ENCODE peak calls at places on chromosome 11, in eight cellular contexts. B is stimulated activated CD4-positive, alpha-beta T cell treated with anti-CD3 and anti-CD28 coated beads, Interleukin-4, amount 100 ng/mL, for 48 hours; Q is HFF-Myc; O is putamen; I is RPMI7951; M is Calu3; Z is RWPE1; A is ecto neural progenitor cell. J is an unnamed sample.

GRCh38 chr11:12005476-12005875 is 3.0 kb downstream of the DKK3 start:
- DNase-seq in B (no peak), Q (no peak), O (no peak), I (peak; percentile 55), M (no peak), Z (no peak), A (no peak), J (no peak)

GRCh38 chr11:75524576-75525432 is 937 bp downstream of the GDPD5 start:
- DNase-seq in B (no peak), Q (no peak), O (no peak), I (peak; percentile 41), M (no peak), Z (no peak), A (peak; percentile 76), J (no peak)

GRCh38 chr11:121105851-121106250 is 4.8 kb downstream of the TECTA start:
- DNase-seq in B (no peak), Q (no peak), O (no peak), I (no peak), M (no peak), Z (no peak), A (no peak), J (no peak)

GRCh38 chr11:59556883-59557205 is 45.5 kb downstream of the OR4D9 start:
- DNase-seq in B (no peak), Q (no peak), O (no peak), I (peak; percentile 77), M (no peak), Z (no peak), A (peak; percentile 48), J (no peak)

GRCh38 chr11:105236631-105237030 is 97.1 kb upstream of the CARD18 start:
- DNase-seq in B (no peak), Q (peak; percentile 47), O (no peak), I (peak; percentile 42), M (no peak), Z (no peak), A (no peak), J (peak; percentile 56)

GRCh38 chr11:57359896-57360690 is 20.9 kb downstream of the PRG3 start:
- DNase-seq in B (no peak), Q (no peak), O (no peak), I (no peak), M (no peak), Z (no peak), A (no peak), J (no peak)

GRCh38 chr11:29127456-29127855 is 889.4 kb downstream of the KCNA4 start:
- DNase-seq in B (no peak), Q (no peak), O (no peak), I (no peak), M (no peak), Z (no peak), A (no peak), J (no peak)

GRCh38 chr11:35786918-35787557 is 124.5 kb downstream of the TRIM44 start:
- DNase-seq in B (no peak), Q (peak; percentile 47), O (no peak), I (peak; percentile 82), M (no peak), Z (no peak), A (no peak), J (no peak)

GRCh38 chr11:73478737-73479347 is 102.6 kb downstream of the RELT start:
- DNase-seq in B (no peak), Q (no peak), O (no peak), I (peak; percentile 49), M (peak; percentile 20), Z (peak; percentile 69), A (no peak), J (peak; percentile 23)

GRCh38 chr11:77967753-77968152 is 26.7 kb downstream of the INTS4 start:
- DNase-seq in B (no peak), Q (no peak), O (no peak), I (no peak), M (no peak), Z (no peak), A (no peak), J (no peak)

GRCh38 chr11:86741489-86742435 is 58.6 kb upstream of the PRSS23 start:
- DNase-seq in B (no peak), Q (no peak), O (no peak), I (peak; percentile 79), M (peak; percentile 38), Z (peak; percentile 60), A (no peak), J (peak; percentile 58)

GRCh38 chr11:109522116-109522755 is 100.2 kb downstream of the C11orf87 start:
- DNase-seq in B (no peak), Q (no peak), O (no peak), I (no peak), M (no peak), Z (no peak), A (no peak), J (no peak)

GRCh38 chr11:35932641-35933571 is 11.0 kb upstream of the LDLRAD3 start:
- DNase-seq in B (no peak), Q (no peak), O (no peak), I (no peak), M (no peak), Z (no peak), A (no peak), J (no peak)

GRCh38 chr11:3156282-3156660 is 8.8 kb downstream of the OSBPL5 start:
- DNase-seq in B (no peak), Q (peak; percentile 52), O (no peak), I (peak; percentile 42), M (no peak), Z (no peak), A (no peak), J (no peak)

GRCh38 chr11:93005239-93005638 is 35.8 kb downstream of the MTNR1B start:
- DNase-seq in B (no peak), Q (peak; percentile 39), O (no peak), I (peak; percentile 83), M (no peak), Z (peak; percentile 88), A (no peak), J (no peak)

GRCh38 chr11:67289651-67290479 is 762 bp downstream of the ANKRD13D start:
- DNase-seq in B (no peak), Q (no peak), O (no peak), I (no peak), M (no peak), Z (no peak), A (no peak), J (no peak)

GRCh38 chr11:47593492-47593933 is 698 bp downstream of the C1QTNF4 start:
- DNase-seq in B (no peak), Q (no peak), O (no peak), I (no peak), M (no peak), Z (no peak), A (no peak), J (no peak)

GRCh38 chr11:15159085-15159484 is 44.4 kb downstream of the INSC start:
- DNase-seq in B (no peak), Q (no peak), O (no peak), I (no peak), M (peak; percentile 12), Z (peak; percentile 41), A (no peak), J (no peak)

GRCh38 chr11:2092956-2093412 is 46.2 kb downstream of the IGF2 start:
- DNase-seq in B (peak; percentile 31), Q (no peak), O (peak; percentile 3), I (peak; percentile 66), M (peak; percentile 94), Z (peak; percentile 86), A (no peak), J (peak; percentile 16)

GRCh38 chr11:12399355-12399754 is 22.0 kb downstream of the PARVA start:
- DNase-seq in B (no peak), Q (no peak), O (no peak), I (no peak), M (no peak), Z (no peak), A (no peak), J (no peak)

GRCh38 chr11:117034901-117035300 is 63.3 kb downstream of the SIK3 start:
- DNase-seq in B (no peak), Q (no peak), O (no peak), I (no peak), M (no peak), Z (no peak), A (no peak), J (no peak)

GRCh38 chr11:31656051-31656450 is 146.5 kb downstream of the ELP4 start:
- DNase-seq in B (no peak), Q (no peak), O (peak; percentile 18), I (peak; percentile 58), M (no peak), Z (no peak), A (no peak), J (no peak)

GRCh38 chr11:128928400-128928799 is 14.3 kb downstream of the TP53AIP1 start:
- DNase-seq in B (no peak), Q (no peak), O (no peak), I (peak; percentile 37), M (no peak), Z (no peak), A (no peak), J (no peak)

GRCh38 chr11:70466154-70466553 is 67.8 kb downstream of the CTTN start:
- DNase-seq in B (no peak), Q (no peak), O (no peak), I (peak; percentile 21), M (peak; percentile 39), Z (peak; percentile 58), A (no peak), J (no peak)

GRCh38 chr11:108535384-108535955 is 37.3 kb upstream of the POGLUT3 start:
- DNase-seq in B (no peak), Q (no peak), O (no peak), I (no peak), M (no peak), Z (no peak), A (no peak), J (no peak)

GRCh38 chr11:69487391-69487790 is 5.9 kb downstream of the LINC01488 start:
- DNase-seq in B (no peak), Q (no peak), O (no peak), I (no peak), M (no peak), Z (no peak), A (no peak), J (no peak)

GRCh38 chr11:45675646-45676045 is 10.2 kb upstream of the CHST1 start:
- DNase-seq in B (no peak), Q (no peak), O (no peak), I (no peak), M (no peak), Z (no peak), A (no peak), J (no peak)

GRCh38 chr11:13098067-13098466 is 89.0 kb downstream of the RASSF10 start:
- DNase-seq in B (no peak), Q (no peak), O (peak; percentile 83), I (peak; percentile 88), M (peak; percentile 83), Z (peak; percentile 85), A (peak; percentile 60), J (no peak)

GRCh38 chr11:95596011-95596489 is 193.5 kb downstream of the FAM76B start:
- DNase-seq in B (no peak), Q (no peak), O (no peak), I (peak; percentile 26), M (no peak), Z (no peak), A (no peak), J (peak; percentile 44)

GRCh38 chr11:20658135-20658534 is 11.3 kb upstream of the NELL1 start:
- DNase-seq in B (no peak), Q (no peak), O (no peak), I (no peak), M (no peak), Z (no peak), A (no peak), J (no peak)

GRCh38 chr11:15073361-15074205 is at the start of gene CALCB:
- DNase-seq in B (peak; percentile 23), Q (no peak), O (no peak), I (no peak), M (peak; percentile 33), Z (peak; percentile 12), A (peak; percentile 70), J (no peak)

GRCh38 chr11:1220941-1221721 is 1.7 kb upstream of the MUC5B start:
- DNase-seq in B (no peak), Q (no peak), O (no peak), I (no peak), M (no peak), Z (no peak), A (peak; percentile 40), J (no peak)

GRCh38 chr11:3914807-3915206 is 59.3 kb downstream of the STIM1 start:
- DNase-seq in B (no peak), Q (no peak), O (no peak), I (peak; percentile 33), M (no peak), Z (no peak), A (no peak), J (no peak)

GRCh38 chr11:69611548-69612526 is 29.1 kb upstream of the CCND1 start:
- DNase-seq in B (no peak), Q (no peak), O (no peak), I (no peak), M (no peak), Z (no peak), A (no peak), J (no peak)